ENCODE peak calls at places on chromosomes 11 and 22, in five cellular contexts. One of them, this sample, is unnamed.

GRCh38 chr22:46843691-46844297 is 81.3 kb downstream of the TBC1D22A start:
- DNase-seq in T-helper 1 cell: no peak
- DNase-seq in activated CD8-positive, alpha-beta T cell treated with anti-CD3 and anti-CD28 coated beads for 36 hours: no peak
- DNase-seq in activated naive CD8-positive, alpha-beta T cell treated with anti-CD3 and anti-CD28 coated beads for 36 hours: no peak
- DNase-seq in NCI-H1105: no peak
- DNase-seq in this sample: no peak

GRCh38 chr11:10623797-10624761 is 55.6 kb upstream of the LYVE1 start:
- DNase-seq in T-helper 1 cell: no peak
- DNase-seq in activated CD8-positive, alpha-beta T cell treated with anti-CD3 and anti-CD28 coated beads for 36 hours: peak
- DNase-seq in activated naive CD8-positive, alpha-beta T cell treated with anti-CD3 and anti-CD28 coated beads for 36 hours: no peak
- DNase-seq in NCI-H1105: peak
- DNase-seq in this sample: no peak

GRCh38 chr11:17631702-17632365 is 84.8 kb downstream of the OTOG start:
- DNase-seq in T-helper 1 cell: no peak
- DNase-seq in activated CD8-positive, alpha-beta T cell treated with anti-CD3 and anti-CD28 coated beads for 36 hours: no peak
- DNase-seq in activated naive CD8-positive, alpha-beta T cell treated with anti-CD3 and anti-CD28 coated beads for 36 hours: no peak
- DNase-seq in NCI-H1105: no peak
- DNase-seq in this sample: no peak

GRCh38 chr11:132846080-132846479 is 686.2 kb downstream of the OPCML start:
- DNase-seq in T-helper 1 cell: no peak
- DNase-seq in activated CD8-positive, alpha-beta T cell treated with anti-CD3 and anti-CD28 coated beads for 36 hours: no peak
- DNase-seq in activated naive CD8-positive, alpha-beta T cell treated with anti-CD3 and anti-CD28 coated beads for 36 hours: no peak
- DNase-seq in NCI-H1105: no peak
- DNase-seq in this sample: no peak

GRCh38 chr22:34297536-34298120 is 377.4 kb upstream of the LARGE1 start:
- DNase-seq in T-helper 1 cell: no peak
- DNase-seq in activated CD8-positive, alpha-beta T cell treated with anti-CD3 and anti-CD28 coated beads for 36 hours: no peak
- DNase-seq in activated naive CD8-positive, alpha-beta T cell treated with anti-CD3 and anti-CD28 coated beads for 36 hours: no peak
- DNase-seq in NCI-H1105: peak
- DNase-seq in this sample: no peak

GRCh38 chr11:47899801-47900200 is 51.7 kb upstream of the NUP160 start:
- DNase-seq in T-helper 1 cell: no peak
- DNase-seq in activated CD8-positive, alpha-beta T cell treated with anti-CD3 and anti-CD28 coated beads for 36 hours: no peak
- DNase-seq in activated naive CD8-positive, alpha-beta T cell treated with anti-CD3 and anti-CD28 coated beads for 36 hours: no peak
- DNase-seq in NCI-H1105: no peak
- DNase-seq in this sample: no peak

GRCh38 chr11:122494171-122494570 is 161.4 kb upstream of the UBASH3B start:
- DNase-seq in T-helper 1 cell: no peak
- DNase-seq in activated CD8-positive, alpha-beta T cell treated with anti-CD3 and anti-CD28 coated beads for 36 hours: no peak
- DNase-seq in activated naive CD8-positive, alpha-beta T cell treated with anti-CD3 and anti-CD28 coated beads for 36 hours: no peak
- DNase-seq in NCI-H1105: peak
- DNase-seq in this sample: no peak

GRCh38 chr11:96254087-96254486 is 88.9 kb downstream of the MAML2 start:
- DNase-seq in T-helper 1 cell: no peak
- DNase-seq in activated CD8-positive, alpha-beta T cell treated with anti-CD3 and anti-CD28 coated beads for 36 hours: peak
- DNase-seq in activated naive CD8-positive, alpha-beta T cell treated with anti-CD3 and anti-CD28 coated beads for 36 hours: no peak
- DNase-seq in NCI-H1105: no peak
- DNase-seq in this sample: no peak

GRCh38 chr22:50700387-50701075 is 27.9 kb downstream of the SHANK3 start:
- DNase-seq in T-helper 1 cell: peak
- DNase-seq in activated CD8-positive, alpha-beta T cell treated with anti-CD3 and anti-CD28 coated beads for 36 hours: no peak
- DNase-seq in activated naive CD8-positive, alpha-beta T cell treated with anti-CD3 and anti-CD28 coated beads for 36 hours: no peak
- DNase-seq in NCI-H1105: no peak
- DNase-seq in this sample: no peak

GRCh38 chr11:86459682-86460460 is 85.2 kb downstream of the CCDC81 start:
- DNase-seq in T-helper 1 cell: no peak
- DNase-seq in activated CD8-positive, alpha-beta T cell treated with anti-CD3 and anti-CD28 coated beads for 36 hours: no peak
- DNase-seq in activated naive CD8-positive, alpha-beta T cell treated with anti-CD3 and anti-CD28 coated beads for 36 hours: no peak
- DNase-seq in NCI-H1105: peak
- DNase-seq in this sample: no peak

GRCh38 chr22:34798605-34799004 is 267.4 kb upstream of the ISX start:
- DNase-seq in T-helper 1 cell: no peak
- DNase-seq in activated CD8-positive, alpha-beta T cell treated with anti-CD3 and anti-CD28 coated beads for 36 hours: no peak
- DNase-seq in activated naive CD8-positive, alpha-beta T cell treated with anti-CD3 and anti-CD28 coated beads for 36 hours: no peak
- DNase-seq in NCI-H1105: no peak
- DNase-seq in this sample: no peak

GRCh38 chr22:49483946-49484345 is 343.7 kb downstream of the BRD1 start:
- DNase-seq in T-helper 1 cell: no peak
- DNase-seq in activated CD8-positive, alpha-beta T cell treated with anti-CD3 and anti-CD28 coated beads for 36 hours: no peak
- DNase-seq in activated naive CD8-positive, alpha-beta T cell treated with anti-CD3 and anti-CD28 coated beads for 36 hours: no peak
- DNase-seq in NCI-H1105: no peak
- DNase-seq in this sample: no peak

GRCh38 chr11:31875861-31876625 is 64.9 kb upstream of the PAX6 start:
- DNase-seq in T-helper 1 cell: no peak
- DNase-seq in activated CD8-positive, alpha-beta T cell treated with anti-CD3 and anti-CD28 coated beads for 36 hours: no peak
- DNase-seq in activated naive CD8-positive, alpha-beta T cell treated with anti-CD3 and anti-CD28 coated beads for 36 hours: no peak
- DNase-seq in NCI-H1105: no peak
- DNase-seq in this sample: no peak

GRCh38 chr22:22422629-22423112 is 85.9 kb downstream of the ZNF280B start:
- DNase-seq in T-helper 1 cell: peak
- DNase-seq in activated CD8-positive, alpha-beta T cell treated with anti-CD3 and anti-CD28 coated beads for 36 hours: peak
- DNase-seq in activated naive CD8-positive, alpha-beta T cell treated with anti-CD3 and anti-CD28 coated beads for 36 hours: peak
- DNase-seq in NCI-H1105: peak
- DNase-seq in this sample: peak

GRCh38 chr11:81270686-81271085 is 1463.0 kb downstream of the FAM181B start:
- DNase-seq in T-helper 1 cell: no peak
- DNase-seq in activated CD8-positive, alpha-beta T cell treated with anti-CD3 and anti-CD28 coated beads for 36 hours: no peak
- DNase-seq in activated naive CD8-positive, alpha-beta T cell treated with anti-CD3 and anti-CD28 coated beads for 36 hours: no peak
- DNase-seq in NCI-H1105: no peak
- DNase-seq in this sample: no peak

GRCh38 chr11:36343436-36343835 is 47.3 kb downstream of the PRR5L start:
- DNase-seq in T-helper 1 cell: no peak
- DNase-seq in activated CD8-positive, alpha-beta T cell treated with anti-CD3 and anti-CD28 coated beads for 36 hours: no peak
- DNase-seq in activated naive CD8-positive, alpha-beta T cell treated with anti-CD3 and anti-CD28 coated beads for 36 hours: no peak
- DNase-seq in NCI-H1105: no peak
- DNase-seq in this sample: no peak

GRCh38 chr11:65226103-65226442 is 35.7 kb upstream of the POLA2 start:
- DNase-seq in T-helper 1 cell: no peak
- DNase-seq in activated CD8-positive, alpha-beta T cell treated with anti-CD3 and anti-CD28 coated beads for 36 hours: no peak
- DNase-seq in activated naive CD8-positive, alpha-beta T cell treated with anti-CD3 and anti-CD28 coated beads for 36 hours: no peak
- DNase-seq in NCI-H1105: no peak
- DNase-seq in this sample: no peak

GRCh38 chr11:94550513-94550912 is 6.8 kb downstream of the FUT4 start:
- DNase-seq in T-helper 1 cell: no peak
- DNase-seq in activated CD8-positive, alpha-beta T cell treated with anti-CD3 and anti-CD28 coated beads for 36 hours: no peak
- DNase-seq in activated naive CD8-positive, alpha-beta T cell treated with anti-CD3 and anti-CD28 coated beads for 36 hours: no peak
- DNase-seq in NCI-H1105: no peak
- DNase-seq in this sample: no peak

GRCh38 chr11:102573851-102574250 is 43.3 kb upstream of the MMP7 start:
- DNase-seq in T-helper 1 cell: no peak
- DNase-seq in activated CD8-positive, alpha-beta T cell treated with anti-CD3 and anti-CD28 coated beads for 36 hours: no peak
- DNase-seq in activated naive CD8-positive, alpha-beta T cell treated with anti-CD3 and anti-CD28 coated beads for 36 hours: no peak
- DNase-seq in NCI-H1105: no peak
- DNase-seq in this sample: no peak

GRCh38 chr11:118634435-118635236 is 27.2 kb downstream of the PHLDB1 start:
- DNase-seq in T-helper 1 cell: no peak
- DNase-seq in activated CD8-positive, alpha-beta T cell treated with anti-CD3 and anti-CD28 coated beads for 36 hours: no peak
- DNase-seq in activated naive CD8-positive, alpha-beta T cell treated with anti-CD3 and anti-CD28 coated beads for 36 hours: peak
- DNase-seq in NCI-H1105: peak
- DNase-seq in this sample: peak